ENCODE peak calls at places on chromosomes 1 and 21, in eight cellular contexts. J is right atrium auricular region; T is cardiac muscle cell; G is CD8-positive, alpha-beta T cell; S is adrenal gland; F is right cardiac atrium; B is SJSA1; X is tibial nerve. D is an unnamed sample.
A peak's percentile ranks its signal among the peaks of the same experiment; 100 is the strongest.

GRCh38 chr1:10681296-10682113 is 114.9 kb downstream of the CASZ1 start:
- DNase-seq in X (no peak), F (no peak), G (no peak), T (peak; percentile 34), S (no peak), B (no peak), J (no peak), D (no peak)

GRCh38 chr1:152000989-152001630 is 7.5 kb upstream of the S100A10 start:
- DNase-seq in B (no peak), J (no peak), S (no peak), G (no peak), F (no peak), X (no peak), T (no peak), D (no peak)

GRCh38 chr1:25472494-25472893 is 41.8 kb downstream of the MACO1 start:
- DNase-seq in J (no peak), T (no peak), S (no peak), B (no peak), G (peak; percentile 47), F (no peak), X (no peak), D (no peak)

GRCh38 chr1:114720492-114720891 is 3.9 kb upstream of the NRAS start:
- DNase-seq in J (no peak), S (no peak), G (no peak), F (no peak), X (no peak), T (no peak), B (no peak), D (no peak)

GRCh38 chr1:47871799-47872353 is 125.3 kb downstream of the TRABD2B start:
- DNase-seq in B (no peak), T (peak; percentile 70), J (no peak), G (no peak), F (no peak), S (no peak), X (no peak), D (no peak)

GRCh38 chr1:154784924-154785531 is 85.1 kb downstream of the KCNN3 start:
- DNase-seq in J (peak; percentile 63), G (peak; percentile 55), T (no peak), X (no peak), S (no peak), B (no peak), F (peak; percentile 64), D (no peak)

GRCh38 chr1:203103201-203103600 is 17.4 kb upstream of the MYOG start:
- DNase-seq in G (no peak), S (no peak), X (no peak), J (peak; percentile 5), B (no peak), T (no peak), F (no peak), D (no peak)

GRCh38 chr1:230270185-230270939 is 155.8 kb downstream of the PGBD5 start:
- DNase-seq in G (no peak), F (no peak), J (no peak), T (no peak), S (peak; percentile 34), B (no peak), X (no peak), D (no peak)

GRCh38 chr1:98557808-98558390 is 103.6 kb upstream of the SNX7 start:
- DNase-seq in G (no peak), J (no peak), X (no peak), T (peak; percentile 29), S (no peak), B (no peak), F (no peak), D (no peak)

GRCh38 chr1:64095832-64096231 is 107.6 kb upstream of the UBE2U start:
- DNase-seq in S (no peak), X (no peak), F (no peak), J (no peak), G (no peak), B (no peak), T (no peak), D (no peak)

GRCh38 chr21:35023396-35024070 is 25.6 kb downstream of the RUNX1 start:
- DNase-seq in J (no peak), G (no peak), S (no peak), T (no peak), F (no peak), B (no peak), X (no peak), D (no peak)

GRCh38 chr1:93531193-93531592 is 83.3 kb downstream of the FNBP1L start:
- DNase-seq in G (no peak), S (no peak), X (no peak), J (no peak), F (no peak), B (no peak), T (no peak), D (no peak)

GRCh38 chr1:59079434-59080135 is 217.3 kb upstream of the FGGY start:
- DNase-seq in F (no peak), B (no peak), G (no peak), T (no peak), X (no peak), S (no peak), J (no peak), D (no peak)
- H3K4me1 ChIP-seq in F (peaks cover 7% of the 10 kb centered on the region), B (peaks cover 11% of the 10 kb centered on the region), G (peaks cover 8% of the 10 kb centered on the region), T (peaks cover 11% of the 10 kb centered on the region), X (peaks cover 5% of the 10 kb centered on the region), S (peaks cover 22% of the 10 kb centered on the region), J (no peaks in the 10 kb centered on the region), D (peaks cover 13% of the 10 kb centered on the region)

GRCh38 chr21:33207471-33208149 is 22.1 kb upstream of the IFNAR2 start:
- DNase-seq in G (no peak), J (no peak), F (no peak), B (peak; percentile 29), S (no peak), X (no peak), T (no peak), D (no peak)

GRCh38 chr21:33211305-33211704 is 18.4 kb upstream of the IFNAR2 start:
- DNase-seq in J (no peak), X (no peak), G (no peak), B (no peak), S (no peak), F (no peak), T (no peak), D (no peak)

GRCh38 chr21:33206771-33207290 is 22.9 kb upstream of the IFNAR2 start:
- DNase-seq in B (peak; percentile 22), T (no peak), J (no peak), G (no peak), X (no peak), F (no peak), S (no peak), D (no peak)

GRCh38 chr21:33205476-33205875 is 24.3 kb upstream of the IFNAR2 start:
- DNase-seq in F (no peak), S (no peak), J (no peak), B (peak; percentile 13), X (no peak), G (no peak), T (no peak), D (no peak)

GRCh38 chr21:33208534-33208933 is 21.2 kb upstream of the IFNAR2 start:
- DNase-seq in T (no peak), B (no peak), G (no peak), X (no peak), F (no peak), J (no peak), S (no peak), D (no peak)
- H3K4me1 ChIP-seq in T (peaks cover 4% of the 10 kb centered on the region), B (peaks cover 7% of the 10 kb centered on the region), G (peaks cover 78% of the 10 kb centered on the region), X (no peaks in the 10 kb centered on the region), F (peaks cover 7% of the 10 kb centered on the region), J (no peaks in the 10 kb centered on the region), S (peaks cover 8% of the 10 kb centered on the region), D (peaks cover 13% of the 10 kb centered on the region)

DNA sequence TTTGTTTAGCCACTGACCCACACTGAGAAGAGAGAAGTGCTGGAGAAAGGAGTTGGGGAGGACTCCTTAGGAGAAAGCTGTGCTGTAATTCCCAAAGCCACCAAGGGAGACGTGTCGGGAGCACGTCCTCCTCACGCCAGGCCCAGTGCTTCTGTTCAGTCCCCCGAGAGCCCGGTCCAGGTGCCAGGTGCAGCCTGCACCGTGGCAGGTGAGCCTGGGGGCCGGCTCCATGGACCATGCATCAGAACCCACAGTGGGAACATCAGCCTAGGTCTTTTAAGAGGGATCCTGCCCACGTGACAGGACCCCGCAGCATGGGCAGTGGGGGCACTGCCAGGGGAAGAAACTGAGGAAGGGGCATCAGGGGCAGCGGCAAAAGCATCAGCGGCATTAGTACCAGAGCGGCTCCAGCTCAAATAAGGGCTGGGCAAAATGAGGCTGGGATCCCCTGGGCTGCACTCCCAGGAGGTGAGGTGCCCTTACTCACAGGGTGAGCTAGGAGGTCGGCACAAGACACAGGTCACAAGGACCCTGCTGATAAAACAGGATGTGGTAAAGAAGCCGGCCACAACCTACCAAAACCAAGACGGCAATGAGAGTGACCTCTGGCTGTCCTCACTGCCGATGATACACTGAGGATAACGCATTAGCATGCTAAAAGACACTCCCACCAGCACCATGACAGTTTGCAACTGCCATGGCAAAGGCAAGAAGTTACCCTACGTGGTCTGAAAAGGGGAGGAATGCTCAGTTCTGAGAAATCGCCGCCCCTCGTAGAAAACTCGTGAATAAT is 24.6 kb upstream of the PRDM15 start:
- DNase-seq in G (no peak), J (no peak), B (no peak), T (no peak), S (no peak), F (no peak), X (no peak), D (no peak)
- H3K4me1 ChIP-seq in G (peaks cover 12% of the 10 kb centered on the region), J (no peaks in the 10 kb centered on the region), B (no peaks in the 10 kb centered on the region), T (no peaks in the 10 kb centered on the region), S (peaks cover 26% of the 10 kb centered on the region), F (no peaks in the 10 kb centered on the region), X (no peaks in the 10 kb centered on the region), D (no peaks in the 10 kb centered on the region)

GRCh38 chr1:205986291-205986690 is 16.9 kb downstream of the RAB7B start:
- DNase-seq in F (no peak), S (no peak), B (no peak), G (no peak), J (no peak), T (no peak), X (no peak), D (no peak)

GRCh38 chr1:205988585-205988995 is 14.6 kb downstream of the RAB7B start:
- DNase-seq in X (no peak), J (no peak), F (no peak), S (no peak), B (no peak), T (no peak), G (no peak), D (no peak)

GRCh38 chr1:205983925-205984725 is 19.1 kb downstream of the RAB7B start:
- DNase-seq in X (peak; percentile 56), T (peak; percentile 83), F (peak; percentile 88), S (peak; percentile 95), B (peak; percentile 61), J (no peak), G (no peak), D (no peak)

GRCh38 chr1:205986848-205987247 is 16.3 kb downstream of the RAB7B start:
- DNase-seq in T (no peak), S (no peak), F (no peak), G (no peak), X (no peak), B (no peak), J (no peak), D (no peak)

GRCh38 chr1:205985330-205986005 is 17.7 kb downstream of the RAB7B start:
- DNase-seq in S (no peak), J (no peak), T (no peak), X (no peak), G (no peak), B (no peak), F (no peak), D (no peak)
- H3K4me1 ChIP-seq in S (peaks cover 9% of the 10 kb centered on the region), J (no peaks in the 10 kb centered on the region), T (peaks cover 30% of the 10 kb centered on the region), X (no peaks in the 10 kb centered on the region), G (no peaks in the 10 kb centered on the region), B (no peaks in the 10 kb centered on the region), F (peaks cover 3% of the 10 kb centered on the region), D (peaks cover 16% of the 10 kb centered on the region)

D was measured in thoracic aorta.